ENCODE peak calls at places on chromosomes 12 and 14, in four cellular contexts. Y is A549, W is K562, D is HepG2. Z is an unnamed sample.
A peak's percentile ranks its signal among the peaks of the same experiment; 100 is the strongest.

GRCh38 chr12:11969437-11970154 is 101.1 kb upstream of the BCL2L14 start:
- DNase-seq in D (no peak), W (no peak), Y (no peak), Z (no peak)

GRCh38 chr14:74979442-74980397 is 23.0 kb upstream of the EIF2B2 start:
- DNase-seq in Y (no peak), W (no peak), D (no peak), Z (peak; percentile 66)

GRCh38 chr12:52644078-52644415 is 8.0 kb downstream of the KRT2 start:
- DNase-seq in D (no peak), W (no peak), Y (no peak), Z (peak; percentile 8)

GRCh38 chr12:105492591-105492990 is 162.1 kb downstream of the C12orf75 start:
- DNase-seq in W (no peak), D (no peak), Y (no peak), Z (no peak)

GRCh38 chr14:96583605-96584041 is 81.4 kb downstream of the PAPOLA start:
- DNase-seq in D (no peak), W (no peak), Y (no peak), Z (no peak)

GRCh38 chr14:70021548-70021947 is 142.3 kb downstream of the SMOC1 start:
- DNase-seq in W (no peak), Y (no peak), D (no peak), Z (no peak)

GRCh38 chr12:4012977-4013968 is 140.1 kb upstream of the PARP11 start:
- DNase-seq in W (no peak), Y (no peak), D (no peak), Z (no peak)

GRCh38 chr14:68140111-68140741 is 320.6 kb downstream of the RAD51B start:
- DNase-seq in Y (peak; percentile 70), D (peak; percentile 64), W (no peak), Z (no peak)

GRCh38 chr12:4153343-4153892 is 120.1 kb upstream of the CCND2 start:
- DNase-seq in D (no peak), W (peak; percentile 95), Y (no peak), Z (no peak)

GRCh38 chr14:105700622-105701288 is 174.4 kb downstream of the TMEM121 start:
- DNase-seq in Y (no peak), D (no peak), W (no peak), Z (no peak)

GRCh38 chr12:64696065-64696741 is 63.0 kb downstream of the GNS start:
- DNase-seq in D (peak; percentile 28), Y (peak; percentile 42), W (peak; percentile 44), Z (no peak)

GRCh38 chr12:46449856-46450255 is 77.3 kb upstream of the SLC38A2 start:
- DNase-seq in Y (no peak), D (no peak), W (no peak), Z (no peak)

GRCh38 chr12:120861074-120861795 is 42.9 kb downstream of the SPPL3 start:
- DNase-seq in W (no peak), D (no peak), Y (no peak), Z (no peak)

GRCh38 chr14:103096387-103096786 is 1.9 kb downstream of the EXOC3L4 start:
- DNase-seq in W (no peak), D (no peak), Y (no peak), Z (no peak)

GRCh38 chr12:98618952-98619351 is 25.5 kb downstream of the SLC25A3 start:
- DNase-seq in D (no peak), Y (no peak), W (no peak), Z (no peak)

GRCh38 chr12:88052686-88053085 is 23.5 kb upstream of the C12orf50 start:
- DNase-seq in Y (no peak), W (peak; percentile 56), D (peak; percentile 30), Z (no peak)

GRCh38 chr14:35378638-35379568 is 25.6 kb downstream of the NFKBIA start:
- DNase-seq in W (no peak), Y (no peak), D (no peak), Z (no peak)

GRCh38 chr12:72214163-72214562 is 58.0 kb upstream of the TRHDE start:
- DNase-seq in W (no peak), D (no peak), Y (no peak), Z (no peak)

GRCh38 chr14:29710015-29710414 is 217.6 kb downstream of the PRKD1 start:
- DNase-seq in Y (no peak), W (no peak), D (no peak), Z (no peak)

GRCh38 chr12:52044284-52044983 is 6.8 kb upstream of the NR4A1 start:
- DNase-seq in Y (no peak), D (no peak), W (no peak), Z (no peak)

GRCh38 chr12:90959538-90960139 is 4.7 kb upstream of the CCER1 start:
- DNase-seq in D (peak; percentile 26), Y (peak; percentile 29), W (peak; percentile 50), Z (no peak)

GRCh38 chr14:28772613-28773012 is 6.0 kb downstream of the FOXG1 start:
- DNase-seq in D (no peak), Y (no peak), W (peak; percentile 42), Z (no peak)

GRCh38 chr12:138898-139534 is 72.4 kb downstream of the IQSEC3 start:
- DNase-seq in D (no peak), Y (no peak), W (no peak), Z (no peak)

GRCh38 chr12:43501705-43502104 is 50.3 kb downstream of the ADAMTS20 start:
- DNase-seq in D (peak; percentile 3), W (peak; percentile 16), Y (peak; percentile 4), Z (no peak)

GRCh38 chr12:93902736-93903562 is 225.8 kb downstream of the CRADD start:
- DNase-seq in Y (no peak), D (peak; percentile 60), W (no peak), Z (no peak)

GRCh38 chr12:51626115-51626514 is 35.1 kb downstream of the SCN8A start:
- DNase-seq in D (peak; percentile 26), Y (no peak), W (no peak), Z (no peak)

GRCh38 chr12:65004270-65004669 is 116.8 kb downstream of the WIF1 start:
- DNase-seq in D (no peak), Y (no peak), W (no peak), Z (no peak)

GRCh38 chr14:94598506-94598815 is 13.7 kb upstream of the SERPINA3 start:
- DNase-seq in Y (no peak), D (no peak), W (no peak), Z (no peak)

GRCh38 chr14:94599656-94600004 is 12.6 kb upstream of the SERPINA3 start:
- DNase-seq in D (no peak), Y (peak; percentile 19), W (no peak), Z (no peak)

GRCh38 chr14:94600148-94600545 is 12.0 kb upstream of the SERPINA3 start:
- DNase-seq in D (no peak), W (no peak), Y (no peak), Z (no peak)

GRCh38 chr14:94597788-94598187 is 14.4 kb upstream of the SERPINA3 start:
- DNase-seq in D (no peak), Y (no peak), W (no peak), Z (no peak)

GRCh38 chr14:94598816-94599655 is 13.2 kb upstream of the SERPINA3 start:
- DNase-seq in W (no peak), D (peak; percentile 100), Y (peak; percentile 87), Z (no peak)
- TF ChIP-seq RNF2 in W (no peak), D (no peak), Y (no peak), Z (no peak)

GRCh38 chr12:79250186-79250585 is 385.6 kb downstream of the SYT1 start:
- DNase-seq in D (no peak), Y (no peak), W (no peak), Z (no peak)

GRCh38 chr12:79247494-79247893 is 382.9 kb downstream of the SYT1 start:
- DNase-seq in W (no peak), D (no peak), Y (no peak), Z (no peak)

GRCh38 chr12:79252358-79253075 is 387.9 kb downstream of the SYT1 start:
- DNase-seq in Y (no peak), W (no peak), D (no peak), Z (no peak)

GRCh38 chr12:79250955-79251354 is 386.4 kb downstream of the SYT1 start:
- DNase-seq in D (no peak), Y (no peak), W (no peak), Z (no peak)

DNA sequence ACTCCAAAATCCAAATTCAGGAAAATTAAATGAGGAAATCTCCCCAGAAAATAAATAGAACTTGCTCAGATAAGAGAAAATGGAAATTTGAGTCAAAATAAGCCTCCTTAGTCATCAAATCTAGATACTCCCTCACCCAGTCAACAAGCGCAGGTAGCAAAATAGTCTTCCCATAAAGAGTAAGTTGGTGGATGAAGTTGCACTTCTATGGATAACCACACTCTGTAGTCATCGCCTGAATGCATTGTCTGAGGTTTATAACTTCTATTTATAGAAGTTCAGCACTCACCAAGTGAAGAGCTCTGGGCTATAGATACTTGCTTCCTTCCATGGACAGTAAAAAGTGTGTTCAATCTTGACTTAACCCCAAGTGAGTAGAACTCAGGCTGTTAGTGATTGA is 386.8 kb downstream of the SYT1 start:
- DNase-seq in Y (no peak), D (no peak), W (no peak), Z (no peak)
- TF ChIP-seq MAX in Y (no peak), D (no peak), W (no peak), Z (no peak)

GRCh38 chr12:2336409-2336829 is 283.6 kb downstream of the CACNA1C start:
- DNase-seq in Y (no peak), W (peak; percentile 30), D (no peak), Z (no peak)
- TF ChIP-seq RNF2 in Y (no peak), W (no peak), D (no peak), Z (no peak)

GRCh38 chr14:64444984-64445845 is 20.1 kb upstream of the AKAP5 start:
- DNase-seq in W (peak; percentile 16), D (no peak), Y (no peak), Z (no peak)
- TF ChIP-seq MAX in W (no peak), D (no peak), Y (no peak), Z (no peak)

DNA sequence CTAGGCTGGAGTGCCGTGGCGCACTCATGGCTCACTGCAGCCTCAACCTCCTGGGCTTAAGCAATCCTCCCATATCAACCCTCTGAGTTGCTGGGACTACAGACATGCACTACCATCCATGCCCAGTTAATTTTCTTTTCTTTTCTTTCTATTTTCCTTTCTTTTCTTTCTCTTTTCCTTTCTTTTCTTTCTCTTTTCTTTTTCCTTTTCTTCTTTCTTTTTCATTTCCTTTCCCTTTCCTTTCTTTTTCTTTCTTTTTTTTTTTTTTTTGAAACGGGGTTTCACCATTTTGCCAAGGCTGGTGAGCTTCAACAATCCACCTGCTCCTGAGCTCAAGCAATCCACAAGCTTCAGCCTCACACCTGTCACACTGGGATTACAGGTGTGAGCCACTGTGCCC is 60.1 kb upstream of the ACSS3 start:
- DNase-seq in Y (no peak), W (no peak), D (no peak), Z (no peak)
- TF ChIP-seq RNF2 in Y (no peak), W (no peak), D (no peak), Z (no peak)

DNA sequence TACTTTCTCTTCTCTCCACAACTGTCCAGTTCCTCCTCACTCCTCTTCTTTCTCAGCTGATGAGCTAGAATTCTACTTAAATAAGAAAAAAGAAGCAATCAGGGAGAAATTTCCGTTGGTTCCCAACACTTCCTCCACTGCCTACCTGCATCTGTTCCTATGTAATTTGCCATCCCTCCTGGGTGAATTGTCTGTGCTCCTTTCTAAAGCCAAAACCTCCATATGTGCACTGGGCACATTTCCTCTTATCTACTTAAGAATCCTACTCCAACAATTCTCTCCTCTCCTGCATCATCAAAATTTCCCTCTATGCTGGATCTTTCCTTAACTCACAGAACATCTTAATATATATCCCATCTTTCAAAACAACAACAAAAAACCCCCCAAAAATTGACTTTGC is 35.2 kb downstream of the GPR65 start:
- DNase-seq in D (no peak), Y (no peak), W (no peak), Z (no peak)
- TF ChIP-seq MAX in D (no peak), Y (no peak), W (no peak), Z (no peak)

Z was measured in H1.